ENCODE peak calls at places on chromosomes 1 and 21, in nine cellular contexts. E is ovary, V is tibial nerve, R is endothelial cell of umbilical vein, H is spleen, L is HCT116, K is Peyer's patch, T is transverse colon, O is sigmoid colon. U is an unnamed sample. For H3K4me1, the result is how much of the 10 kb centered on the place peaks cover.

GRCh38 chr1:229940689-229941088 is 126.3 kb upstream of the GALNT2 start:
- DNase-seq in E (no peak), V (no peak), R (no peak), H (no peak), L (no peak), K (no peak), T (no peak), O (no peak), U (no peak)

GRCh38 chr1:61921435-61921834 is 179.2 kb downstream of the PATJ start:
- DNase-seq in E (no peak), V (no peak), R (no peak), H (no peak), L (no peak), K (no peak), T (no peak), O (no peak), U (no peak)

GRCh38 chr1:14507227-14507626 is 91.3 kb upstream of the KAZN start:
- DNase-seq in E (no peak), V (no peak), R (no peak), H (no peak), L (no peak), K (no peak), T (no peak), O (no peak), U (no peak)

GRCh38 chr1:174406421-174406820 is 41.3 kb upstream of the GPR52 start:
- DNase-seq in E (no peak), V (no peak), R (no peak), H (no peak), L (no peak), K (no peak), T (no peak), O (no peak), U (no peak)

GRCh38 chr1:109910963-109911798 is 532 bp downstream of the CSF1 start:
- DNase-seq in E (no peak), V (no peak), R (peak), H (peak), L (no peak), K (no peak), T (no peak), O (no peak), U (peak)

GRCh38 chr1:245690153-245690552 is 535.4 kb downstream of the KIF26B start:
- DNase-seq in E (no peak), V (peak), R (no peak), H (peak), L (no peak), K (no peak), T (no peak), O (no peak), U (no peak)

GRCh38 chr21:36437745-36438128 is 42.2 kb downstream of the CLDN14 start:
- DNase-seq in E (no peak), V (no peak), R (peak), H (no peak), L (no peak), K (no peak), T (no peak), O (no peak), U (no peak)

GRCh38 chr1:234107416-234108021 is 203.0 kb downstream of the SLC35F3 start:
- DNase-seq in E (no peak), V (no peak), R (no peak), H (no peak), L (no peak), K (no peak), T (no peak), O (no peak), U (no peak)

GRCh38 chr1:218369688-218370511 is 24.8 kb downstream of the TGFB2 start:
- DNase-seq in E (no peak), V (no peak), R (no peak), H (no peak), L (no peak), K (no peak), T (no peak), O (no peak), U (no peak)

GRCh38 chr1:226723640-226724532 is 15.2 kb downstream of the ITPKB start:
- DNase-seq in E (peak), V (peak), R (peak), H (no peak), L (no peak), K (no peak), T (no peak), O (peak), U (peak)

GRCh38 chr1:243482237-243483022 is 226.6 kb downstream of the SDCCAG8 start:
- DNase-seq in E (no peak), V (no peak), R (no peak), H (no peak), L (no peak), K (no peak), T (no peak), O (peak), U (no peak)

GRCh38 chr1:71787699-71788098 is 494.6 kb downstream of the NEGR1 start:
- DNase-seq in E (no peak), V (no peak), R (no peak), H (no peak), L (no peak), K (no peak), T (no peak), O (no peak), U (no peak)

GRCh38 chr1:61434276-61434675 is 290.7 kb downstream of the TM2D1 start:
- DNase-seq in E (no peak), V (no peak), R (peak), H (no peak), L (no peak), K (no peak), T (no peak), O (no peak), U (no peak)

GRCh38 chr1:41835488-41835887 is 83.2 kb downstream of the HIVEP3 start:
- DNase-seq in E (no peak), V (no peak), R (no peak), H (no peak), L (no peak), K (no peak), T (no peak), O (no peak), U (no peak)

GRCh38 chr1:43934279-43934985 is 831 bp downstream of the ARTN start:
- DNase-seq in E (peak), V (peak), R (peak), H (peak), L (peak), K (peak), T (peak), O (peak), U (peak)

GRCh38 chr1:177928194-177928593 is 41.7 kb downstream of the SEC16B start:
- DNase-seq in E (no peak), V (no peak), R (peak), H (no peak), L (no peak), K (no peak), T (no peak), O (no peak), U (no peak)

GRCh38 chr21:34514576-34515135 is 2.6 kb upstream of the KCNE1 start:
- DNase-seq in E (no peak), V (no peak), R (no peak), H (no peak), L (no peak), K (no peak), T (no peak), O (no peak), U (no peak)

GRCh38 chr1:178938959-178939317 is 68.1 kb upstream of the ANGPTL1 start:
- DNase-seq in E (peak), V (peak), R (no peak), H (peak), L (no peak), K (no peak), T (peak), O (peak), U (peak)

GRCh38 chr1:87435484-87435883 is 106.8 kb downstream of the LMO4 start:
- DNase-seq in E (no peak), V (no peak), R (no peak), H (no peak), L (no peak), K (no peak), T (no peak), O (no peak), U (no peak)

GRCh38 chr1:230661976-230662375 is 19.7 kb downstream of the COG2 start:
- DNase-seq in E (no peak), V (no peak), R (no peak), H (no peak), L (no peak), K (no peak), T (no peak), O (no peak), U (no peak)

GRCh38 chr1:172867216-172867828 is 183.4 kb downstream of the TNFSF18 start:
- DNase-seq in E (no peak), V (no peak), R (no peak), H (no peak), L (no peak), K (no peak), T (no peak), O (no peak), U (no peak)

GRCh38 chr1:40901886-40902633 is 39.9 kb upstream of the CITED4 start:
- DNase-seq in E (no peak), V (peak), R (peak), H (no peak), L (peak), K (no peak), T (no peak), O (no peak), U (no peak)

GRCh38 chr21:17340081-17340480 is 172.8 kb upstream of the CXADR start:
- DNase-seq in E (no peak), V (no peak), R (no peak), H (no peak), L (no peak), K (no peak), T (no peak), O (no peak), U (no peak)

GRCh38 chr1:32741417-32742131 is 39.0 kb upstream of the SYNC start:
- DNase-seq in E (peak), V (no peak), R (no peak), H (no peak), L (no peak), K (peak), T (peak), O (no peak), U (peak)

GRCh38 chr1:73097917-73098316 is 815.6 kb upstream of the NEGR1 start:
- DNase-seq in E (no peak), V (no peak), R (no peak), H (no peak), L (no peak), K (no peak), T (no peak), O (no peak), U (no peak)

GRCh38 chr1:183444243-183444642 is 26.1 kb upstream of the NMNAT2 start:
- DNase-seq in E (no peak), V (no peak), R (peak), H (no peak), L (no peak), K (no peak), T (no peak), O (no peak), U (no peak)

GRCh38 chr1:215474940-215475339 is 92.2 kb upstream of the KCTD3 start:
- DNase-seq in E (no peak), V (no peak), R (no peak), H (no peak), L (no peak), K (no peak), T (no peak), O (no peak), U (no peak)

GRCh38 chr1:112852934-112853333 is 103.1 kb downstream of the SLC16A1 start:
- DNase-seq in E (no peak), V (no peak), R (no peak), H (no peak), L (no peak), K (no peak), T (no peak), O (no peak), U (no peak)

GRCh38 chr1:181250038-181250437 is 161.5 kb downstream of the IER5 start:
- DNase-seq in E (no peak), V (no peak), R (no peak), H (no peak), L (no peak), K (no peak), T (no peak), O (no peak), U (no peak)

GRCh38 chr1:43143441-43143888 is 28.6 kb downstream of the EBNA1BP2 start:
- DNase-seq in E (no peak), V (no peak), R (peak), H (no peak), L (peak), K (no peak), T (no peak), O (no peak), U (no peak)

GRCh38 chr1:109535971-109536491 is 3.6 kb upstream of the GPR61 start:
- DNase-seq in E (no peak), V (no peak), R (no peak), H (no peak), L (no peak), K (no peak), T (no peak), O (peak), U (peak)

GRCh38 chr1:67816096-67816493 is 17.2 kb downstream of the GNG12 start:
- DNase-seq in E (no peak), V (no peak), R (no peak), H (no peak), L (no peak), K (no peak), T (peak), O (no peak), U (no peak)

GRCh38 chr1:198201956-198202784 is 45.4 kb downstream of the NEK7 start:
- DNase-seq in E (no peak), V (no peak), R (no peak), H (no peak), L (no peak), K (no peak), T (no peak), O (no peak), U (no peak)

GRCh38 chr1:12475947-12476346 is 142.1 kb downstream of the DHRS3 start:
- DNase-seq in E (no peak), V (no peak), R (peak), H (no peak), L (no peak), K (no peak), T (no peak), O (no peak), U (no peak)

GRCh38 chr1:200866521-200866920 is 6.3 kb upstream of the GPR25 start:
- DNase-seq in E (no peak), V (no peak), R (no peak), H (no peak), L (no peak), K (no peak), T (peak), O (no peak), U (no peak)

GRCh38 chr1:7177438-7178126 is 392.3 kb downstream of the CAMTA1 start:
- DNase-seq in E (no peak), V (no peak), R (no peak), H (no peak), L (no peak), K (no peak), T (no peak), O (no peak), U (no peak)

GRCh38 chr1:205920159-205920558 is 23.1 kb downstream of the SLC26A9 start:
- DNase-seq in E (no peak), V (no peak), R (peak), H (peak), L (no peak), K (no peak), T (no peak), O (peak), U (peak)

DNA sequence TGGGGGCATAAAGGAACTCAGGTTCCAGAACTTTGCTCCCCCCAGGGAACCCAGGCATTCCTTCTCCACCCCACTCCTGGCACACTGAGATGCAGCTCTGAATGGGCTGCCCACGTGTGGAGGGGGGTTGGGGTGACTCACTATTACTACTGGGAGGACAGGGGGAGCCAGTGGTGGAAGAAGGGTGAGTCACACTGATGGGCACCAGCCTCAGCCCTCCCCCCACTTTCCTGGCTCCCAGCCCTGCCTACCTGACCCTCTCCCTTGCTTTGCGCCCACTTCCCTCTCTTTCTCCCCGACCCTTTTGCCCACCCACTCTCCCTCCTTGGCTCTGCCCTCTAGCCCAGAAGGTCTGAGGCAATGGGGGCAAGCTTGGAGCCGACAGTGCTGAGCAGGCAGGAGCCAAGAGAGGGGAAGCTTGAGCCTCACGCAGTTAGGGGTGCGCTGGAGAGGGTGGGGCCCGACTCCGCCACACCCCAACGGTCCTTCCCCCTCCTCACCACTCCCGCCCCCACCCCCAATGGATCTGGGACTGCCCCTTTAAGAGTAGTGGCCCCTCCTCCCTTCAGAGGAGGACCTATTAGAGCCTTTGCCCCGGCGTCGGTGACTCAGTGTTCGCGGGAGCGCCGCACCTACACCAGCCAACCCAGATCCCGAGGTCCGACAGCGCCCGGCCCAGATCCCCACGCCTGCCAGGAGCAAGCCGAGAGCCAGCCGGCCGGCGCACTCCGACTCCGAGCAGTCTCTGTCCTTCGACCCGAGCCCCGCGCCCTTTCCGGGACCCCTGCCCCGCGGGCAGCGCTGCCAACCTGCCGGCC is at the start of gene LMNA:
- DNase-seq in E (peak), V (peak), R (peak), H (peak), L (peak), K (peak), T (peak), O (peak), U (peak)
- TF ChIP-seq POLR2A in E (peak), V (peak), R (peak), H (no peak), L (peak), K (peak), T (peak), O (peak), U (peak)

GRCh38 chr1:26154750-26155149 is 4.1 kb upstream of the FAM110D start:
- DNase-seq in E (no peak), V (no peak), R (peak), H (no peak), L (no peak), K (no peak), T (no peak), O (no peak), U (no peak)

GRCh38 chr1:26156285-26157038 is 2.4 kb upstream of the FAM110D start:
- DNase-seq in E (no peak), V (no peak), R (peak), H (peak), L (no peak), K (no peak), T (no peak), O (no peak), U (no peak)

GRCh38 chr1:26158271-26159112 is at the start of gene FAM110D:
- DNase-seq in E (no peak), V (no peak), R (peak), H (peak), L (no peak), K (no peak), T (no peak), O (peak), U (no peak)

GRCh38 chr1:26153966-26154572 is 4.8 kb upstream of the FAM110D start:
- DNase-seq in E (no peak), V (no peak), R (no peak), H (no peak), L (no peak), K (no peak), T (no peak), O (no peak), U (no peak)

DNA sequence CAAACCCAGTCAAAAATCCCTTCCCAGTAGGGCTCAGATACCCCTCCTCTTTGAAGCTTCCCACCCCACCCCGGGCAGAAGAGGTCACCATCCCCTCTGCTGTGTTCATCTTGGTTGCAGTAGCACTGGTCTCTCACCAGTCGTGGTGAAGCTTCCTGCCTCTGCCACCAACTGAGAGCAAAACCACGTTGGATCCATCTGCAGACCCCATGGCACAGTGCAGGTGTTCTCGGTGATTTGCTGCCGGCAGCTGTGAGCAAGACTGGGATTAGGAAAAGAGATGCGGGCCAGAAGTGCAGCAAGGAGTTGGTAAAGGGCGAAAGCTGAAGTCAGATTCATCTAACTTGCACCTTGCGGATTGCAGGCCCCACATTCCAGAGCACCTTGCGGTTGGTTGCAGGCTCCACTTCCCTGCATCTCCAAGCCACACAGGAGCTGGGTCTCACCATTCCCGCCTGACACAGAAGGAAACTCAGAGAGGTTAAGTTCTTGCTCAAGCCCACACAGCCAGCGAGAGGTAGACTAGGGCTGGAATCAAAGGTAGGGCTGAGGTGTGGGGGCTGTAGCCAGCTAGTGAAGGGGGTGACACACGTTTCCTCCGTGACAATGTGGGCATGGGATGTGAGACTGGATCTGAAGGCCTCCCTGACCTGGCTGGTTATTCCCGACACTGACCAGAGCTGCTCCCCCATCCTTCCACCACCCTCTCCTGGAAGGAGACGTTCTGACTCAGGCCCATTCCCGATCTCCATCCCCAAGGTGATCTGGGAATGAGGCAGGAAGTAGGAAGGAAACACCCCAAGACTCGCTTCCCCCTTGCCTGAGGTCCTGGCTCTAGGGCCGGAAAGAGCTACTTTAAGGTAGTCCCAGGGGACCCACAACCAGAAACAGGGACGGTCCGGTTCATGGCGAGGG is 3.3 kb upstream of the FAM110D start:
- DNase-seq in E (no peak), V (no peak), R (no peak), H (no peak), L (no peak), K (no peak), T (no peak), O (no peak), U (no peak)
- H3K4me1 ChIP-seq in E (under half), V (under half), R (under half), H (under half), L (under half), K (under half), T (under half), O (under half), U (under half)

DNA sequence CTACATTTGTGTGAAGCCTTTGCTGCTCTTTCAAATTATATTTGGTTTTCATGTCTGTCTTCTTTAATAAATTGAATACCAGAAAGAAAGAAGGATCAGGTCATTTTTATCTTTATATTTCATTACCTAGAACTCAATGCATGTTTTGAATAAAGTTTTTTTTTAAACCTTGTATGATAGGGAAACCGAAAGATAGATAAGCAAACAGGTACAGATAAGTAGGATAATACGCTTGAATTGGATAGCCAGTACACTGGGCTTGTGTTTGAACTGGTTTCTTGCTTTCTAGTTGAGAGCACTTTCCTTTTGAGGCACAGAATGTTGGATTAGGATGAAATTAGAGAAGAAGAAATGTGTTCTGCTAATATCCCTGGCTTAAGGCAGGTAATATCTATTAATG is 46.9 kb downstream of the PKN2 start:
- DNase-seq in E (no peak), V (no peak), R (no peak), H (no peak), L (no peak), K (no peak), T (no peak), O (no peak), U (no peak)
- H3K27ac ChIP-seq in E (peak), V (peak), R (no peak), H (peak), L (no peak), K (no peak), T (peak), O (peak), U (peak)

DNA sequence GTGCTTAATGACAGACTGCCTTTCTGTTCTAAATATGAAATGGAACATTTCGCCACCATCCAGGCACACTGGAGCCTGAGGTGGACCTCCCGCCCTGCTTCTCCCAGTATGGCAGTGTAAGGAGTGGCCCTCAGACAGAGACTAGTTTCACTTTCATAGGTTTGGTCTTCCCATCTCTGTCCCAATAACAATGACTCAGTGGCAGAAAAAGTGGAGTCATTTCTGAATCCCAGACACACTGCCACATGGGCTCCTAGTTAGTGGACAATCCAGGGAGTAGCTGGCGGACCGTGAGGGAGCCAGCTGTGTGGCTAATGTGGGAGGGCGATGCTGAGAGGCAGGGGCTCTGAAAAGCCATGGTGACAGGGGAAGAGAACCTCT is 95.6 kb upstream of the TSPAN2 start:
- DNase-seq in E (no peak), V (no peak), R (no peak), H (no peak), L (no peak), K (no peak), T (no peak), O (no peak), U (no peak)
- TF ChIP-seq POLR2A in E (no peak), V (no peak), R (no peak), H (no peak), L (no peak), K (no peak), T (no peak), O (no peak), U (no peak)